ENCODE peak calls at places on chromosomes 3 and 15, in ten cellular contexts. I is uterus, P is IMR-90, B is ovary, J is body of pancreas, A is endodermal cell, V is Panc1, T is right atrium auricular region, L is lower lobe of right lung, X is hepatocyte. K is an unnamed sample.

GRCh38 chr3:169382309-169382708 is 281.2 kb downstream of the MECOM start:
- DNase-seq in A (no peak), B (no peak), L (no peak), J (no peak), V (no peak), P (no peak), I (no peak), X (no peak), T (no peak), K (no peak)

GRCh38 chr15:41780266-41780665 is 6.0 kb downstream of the MAPKBP1 start:
- DNase-seq in J (no peak), A (no peak), T (no peak), B (no peak), P (peak; percentile 80), X (peak; percentile 8), I (no peak), V (no peak), L (no peak), K (no peak)

GRCh38 chr3:129794319-129795201 is 99.0 kb downstream of the TMCC1 start:
- DNase-seq in X (peak; percentile 86), T (no peak), L (peak; percentile 84), I (peak; percentile 22), V (peak; percentile 30), J (peak; percentile 49), A (peak; percentile 92), B (peak; percentile 24), P (no peak), K (peak; percentile 87)

GRCh38 chr3:71341721-71342120 is 241.8 kb downstream of the FOXP1 start:
- DNase-seq in I (no peak), X (no peak), P (peak; percentile 91), L (no peak), V (no peak), J (no peak), B (no peak), T (no peak), A (no peak), K (no peak)

GRCh38 chr15:52737720-52738119 is 52.4 kb downstream of the ONECUT1 start:
- DNase-seq in P (no peak), X (no peak), V (no peak), A (no peak), B (no peak), I (no peak), J (no peak), L (no peak), T (no peak), K (no peak)

GRCh38 chr3:101065962-101066361 is 72.7 kb upstream of the ABI3BP start:
- DNase-seq in P (peak; percentile 96), V (no peak), L (no peak), X (peak; percentile 13), I (no peak), J (no peak), A (no peak), T (no peak), B (no peak), K (no peak)

GRCh38 chr15:89845305-89845893 is 30.7 kb upstream of the ANPEP start:
- DNase-seq in B (no peak), L (no peak), J (no peak), I (no peak), A (no peak), X (peak; percentile 76), V (peak; percentile 90), P (peak; percentile 92), T (no peak), K (no peak)

GRCh38 chr3:123546133-123546755 is 38.6 kb downstream of the HACD2 start:
- DNase-seq in X (no peak), L (no peak), V (peak; percentile 28), J (no peak), A (no peak), B (no peak), P (peak; percentile 94), I (no peak), T (no peak), K (no peak)

GRCh38 chr3:72368331-72368975 is 479.8 kb downstream of the SHQ1 start:
- DNase-seq in V (no peak), T (no peak), A (peak; percentile 42), J (no peak), I (no peak), X (no peak), B (no peak), L (no peak), P (peak; percentile 19), K (no peak)

GRCh38 chr15:52200831-52201365 is 9.7 kb upstream of the GNB5 start:
- DNase-seq in B (no peak), J (no peak), X (no peak), V (no peak), A (no peak), I (no peak), T (no peak), L (no peak), P (no peak), K (no peak)

GRCh38 chr3:30690199-30690598 is 83.8 kb downstream of the TGFBR2 start:
- DNase-seq in T (no peak), P (no peak), L (no peak), A (no peak), I (no peak), V (no peak), B (no peak), X (no peak), J (no peak), K (no peak)

GRCh38 chr3:30693470-30694120 is 87.2 kb downstream of the TGFBR2 start:
- DNase-seq in A (peak; percentile 71), I (peak; percentile 54), L (no peak), V (peak; percentile 57), P (peak; percentile 77), T (no peak), X (peak; percentile 80), J (peak; percentile 39), B (no peak), K (no peak)

GRCh38 chr3:30691249-30691880 is 85.0 kb downstream of the TGFBR2 start:
- DNase-seq in T (no peak), J (no peak), P (no peak), I (no peak), A (no peak), X (no peak), L (no peak), B (no peak), V (no peak), K (no peak)

GRCh38 chr3:30692498-30693130 is 86.2 kb downstream of the TGFBR2 start:
- DNase-seq in V (no peak), X (no peak), A (no peak), L (no peak), P (no peak), I (no peak), T (no peak), J (no peak), B (no peak), K (no peak)

DNA sequence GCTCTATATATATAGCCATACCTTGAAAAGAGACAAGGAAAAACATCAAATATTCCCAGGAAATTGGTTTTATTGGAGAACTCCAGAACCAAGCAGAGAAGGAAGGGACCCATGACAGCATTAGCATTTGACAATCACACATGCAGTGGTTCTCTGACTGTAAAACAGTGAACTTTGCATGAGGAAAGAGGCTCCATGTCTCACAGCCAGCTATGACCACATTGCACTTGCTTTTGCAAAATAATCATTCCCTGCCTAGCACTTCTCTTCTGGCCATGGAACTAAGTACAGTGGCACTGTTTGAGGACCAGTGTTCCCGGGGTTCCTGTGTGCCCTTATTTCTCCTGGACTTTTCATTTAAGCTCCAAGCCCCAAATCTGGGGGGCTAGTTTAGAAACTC is 85.5 kb downstream of the TGFBR2 start:
- DNase-seq in V (no peak), L (no peak), P (no peak), J (no peak), B (no peak), X (no peak), A (no peak), T (no peak), I (no peak), K (no peak)
- H3K36me3 ChIP-seq in V (peaks cover 10% of the 10 kb centered on the region), L (peaks cover 99% of the 10 kb centered on the region), P (peaks cover 26% of the 10 kb centered on the region), J (no peaks in the 10 kb centered on the region), B (no peaks in the 10 kb centered on the region), X (no peaks in the 10 kb centered on the region), A (peaks cover 60% of the 10 kb centered on the region), T (peaks cover 88% of the 10 kb centered on the region), I (no peaks in the 10 kb centered on the region), K (peaks cover 96% of the 10 kb centered on the region)

GRCh38 chr15:95377251-95377852 is 953.1 kb upstream of the NR2F2 start:
- DNase-seq in B (no peak), I (no peak), A (no peak), L (no peak), J (no peak), T (no peak), P (peak; percentile 74), X (no peak), V (no peak), K (no peak)

GRCh38 chr15:95371664-95372063 is 958.8 kb upstream of the NR2F2 start:
- DNase-seq in P (peak; percentile 79), J (no peak), B (no peak), V (no peak), T (no peak), I (no peak), L (no peak), A (no peak), X (no peak), K (no peak)

DNA sequence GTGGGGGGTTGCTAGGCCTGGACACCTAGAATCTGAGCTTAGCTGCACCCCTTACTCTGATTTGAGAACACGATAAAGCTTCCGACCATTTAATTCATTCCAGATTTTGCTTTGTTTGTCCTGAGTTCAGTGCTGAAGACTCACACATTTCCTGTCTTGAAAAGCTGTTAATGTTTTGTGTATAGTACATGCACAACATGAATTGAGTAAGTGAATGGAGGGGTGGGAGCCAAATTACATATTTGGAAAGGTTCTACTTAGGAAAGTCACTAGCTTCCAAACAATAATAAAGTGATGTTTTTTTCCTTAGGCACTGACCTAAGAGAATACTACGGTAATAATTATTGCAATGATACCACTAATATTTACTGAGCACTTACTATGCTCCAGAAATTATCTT is 955.2 kb upstream of the NR2F2 start:
- DNase-seq in L (no peak), A (no peak), P (no peak), J (no peak), V (no peak), I (no peak), X (no peak), T (no peak), B (no peak), K (no peak)
- H3K9me3 ChIP-seq in L (no peaks in the 10 kb centered on the region), A (no peaks in the 10 kb centered on the region), P (no peaks in the 10 kb centered on the region), J (no peaks in the 10 kb centered on the region), V (no peaks in the 10 kb centered on the region), I (no peaks in the 10 kb centered on the region), X (no peaks in the 10 kb centered on the region), T (no peaks in the 10 kb centered on the region), B (no peaks in the 10 kb centered on the region), K (no peaks in the 10 kb centered on the region)

GRCh38 chr3:113193298-113193697 is 18.1 kb upstream of the BOC start:
- DNase-seq in I (no peak), V (no peak), B (no peak), J (no peak), T (no peak), P (no peak), A (no peak), L (no peak), X (peak; percentile 53), K (no peak)
- H3K27ac ChIP-seq in I (peak overlapping the region; percentile 48), V (no peak overlapping the region), B (no peak overlapping the region), J (no peak overlapping the region), T (no peak overlapping the region), P (no peak overlapping the region), A (peak overlapping the region; percentile 47), L (no peak overlapping the region), X (peak overlapping the region; percentile 80), K (no peak overlapping the region)

DNA sequence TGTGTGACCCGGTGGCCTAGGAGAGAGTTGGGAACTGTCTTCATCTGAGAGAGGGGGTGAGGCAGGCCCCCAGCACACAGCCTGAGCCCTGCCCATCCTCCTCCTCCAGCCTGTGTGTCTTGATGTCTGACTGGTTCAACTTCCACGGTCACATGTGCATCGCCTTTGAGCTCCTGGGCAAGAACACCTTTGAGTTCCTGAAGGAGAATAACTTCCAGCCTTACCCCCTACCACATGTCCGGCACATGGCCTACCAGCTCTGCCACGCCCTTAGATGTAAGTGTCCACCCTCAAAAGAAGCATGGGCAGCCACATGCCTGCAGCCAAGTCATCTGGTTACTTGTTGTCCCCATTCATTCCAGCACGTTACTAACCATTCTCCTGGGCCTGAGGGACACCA is 10.1 kb downstream of the CLK3 start:
- DNase-seq in J (no peak), A (no peak), X (no peak), B (no peak), P (no peak), T (no peak), I (no peak), L (no peak), V (no peak), K (no peak)
- H3K36me3 ChIP-seq in J (peaks cover 71% of the 10 kb centered on the region), A (peaks cover 90% of the 10 kb centered on the region), X (no peaks in the 10 kb centered on the region), B (no peaks in the 10 kb centered on the region), P (peaks cover 93% of the 10 kb centered on the region), T (peaks cover 98% of the 10 kb centered on the region), I (no peaks in the 10 kb centered on the region), L (peaks cover 100% of the 10 kb centered on the region), V (peaks cover 41% of the 10 kb centered on the region), K (peaks cover 100% of the 10 kb centered on the region)

K was measured in left lung.